ENCODE peak calls at places on chromosome 5, in five cellular contexts. R, O, W, V and C are unnamed samples.

GRCh38 chr5:11251242-11251641 is 490.2 kb upstream of the DAP start:
- DNase-seq in R (no peak), W (no peak), O (no peak), V (no peak), C (no peak)

GRCh38 chr5:175214152-175214551 is 229.8 kb downstream of the DRD1 start:
- DNase-seq in O (peak; percentile 7), W (no peak), V (no peak), R (peak; percentile 59), C (peak; percentile 84)

GRCh38 chr5:157460921-157461792 is 1.1 kb downstream of the NIPAL4 start:
- DNase-seq in W (no peak), O (no peak), R (no peak), V (no peak), C (no peak)

GRCh38 chr5:168793844-168794837 is 215.0 kb upstream of the PANK3 start:
- DNase-seq in O (no peak), V (no peak), R (peak; percentile 62), W (no peak), C (peak; percentile 63)

GRCh38 chr5:24644757-24645156 is at the start of gene CDH10:
- DNase-seq in W (no peak), R (no peak), V (no peak), O (no peak), C (no peak)

GRCh38 chr5:109694451-109694891 is 4.7 kb downstream of the MAN2A1 start:
- DNase-seq in R (no peak), W (no peak), O (no peak), V (no peak), C (no peak)

GRCh38 chr5:64900618-64901017 is 131.9 kb downstream of the CWC27 start:
- DNase-seq in V (no peak), O (no peak), R (no peak), W (no peak), C (no peak)

GRCh38 chr5:180874804-180875582 is 13.9 kb upstream of the ZFP62 start:
- DNase-seq in V (no peak), R (no peak), W (no peak), O (no peak), C (no peak)

GRCh38 chr5:91712718-91713117 is 329.6 kb upstream of the ARRDC3 start:
- DNase-seq in W (no peak), R (no peak), V (no peak), O (no peak), C (no peak)

GRCh38 chr5:64632251-64632650 is 58.1 kb upstream of the SHISAL2B start:
- DNase-seq in R (no peak), V (no peak), W (no peak), O (peak; percentile 22), C (no peak)

GRCh38 chr5:79070002-79070567 is 518 bp downstream of the BHMT2 start:
- DNase-seq in W (no peak), O (peak; percentile 29), V (peak; percentile 18), R (peak; percentile 27), C (peak; percentile 16)

GRCh38 chr5:139895046-139895445 is 99.4 kb downstream of the PSD2 start:
- DNase-seq in O (no peak), W (no peak), R (no peak), V (no peak), C (no peak)

GRCh38 chr5:69331528-69332445 is 814 bp downstream of the CCDC125 start:
- DNase-seq in V (no peak), W (peak; percentile 59), R (no peak), O (no peak), C (no peak)

GRCh38 chr5:41871866-41872265 is 1.6 kb upstream of the OXCT1 start:
- DNase-seq in W (no peak), V (no peak), O (no peak), R (peak; percentile 52), C (peak; percentile 88)

GRCh38 chr5:43523662-43524072 is 8.7 kb upstream of the C5orf34 start:
- DNase-seq in W (no peak), R (no peak), V (no peak), O (peak; percentile 62), C (peak; percentile 3)

GRCh38 chr5:172816887-172817418 is 17.1 kb upstream of the ERGIC1 start:
- DNase-seq in V (no peak), R (no peak), W (no peak), O (peak; percentile 41), C (no peak)

GRCh38 chr5:39233783-39234182 is 14.4 kb upstream of the FYB1 start:
- DNase-seq in W (no peak), O (no peak), V (no peak), R (no peak), C (no peak)

DNA sequence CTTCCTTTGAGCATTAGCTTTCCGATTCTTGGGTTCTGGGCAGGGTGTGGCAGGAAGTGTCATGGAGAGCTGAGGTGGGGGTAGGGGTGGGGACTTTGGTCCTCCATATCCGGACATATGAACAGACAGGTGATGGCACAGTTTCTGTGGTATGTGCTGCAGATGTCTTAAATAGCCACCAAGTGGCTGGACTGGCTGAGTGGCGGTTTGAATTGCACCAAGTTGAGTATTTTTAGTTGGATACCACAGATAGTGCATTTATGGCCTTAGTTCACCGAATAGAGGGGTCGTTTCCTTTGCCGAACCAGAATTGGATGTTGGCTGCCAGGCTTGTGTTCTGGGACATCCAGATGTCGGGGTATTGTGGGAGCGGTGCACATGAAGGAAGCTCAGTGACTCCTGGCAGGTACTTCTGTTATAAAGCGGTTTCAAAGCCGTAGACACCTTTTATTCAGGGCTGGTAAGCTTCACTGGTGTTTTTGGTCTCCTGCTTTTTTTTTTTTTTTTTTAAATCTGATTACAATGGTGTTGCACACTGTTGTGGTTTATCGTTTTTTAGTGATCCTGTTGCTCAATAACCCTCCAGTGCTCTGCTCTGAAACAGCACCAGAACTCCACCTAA is 15.1 kb upstream of the TNFAIP8 start:
- DNase-seq in R (no peak), V (no peak), W (no peak), O (no peak), C (no peak)
- TF ChIP-seq CTCF in R (no peak), V (no peak), W (no peak), O (no peak), C (no peak)

GRCh38 chr5:151222054-151222768 is 1.7 kb downstream of the CCDC69 start:
- DNase-seq in R (no peak), V (no peak), O (no peak), W (no peak), C (no peak)
- H3K4me3 ChIP-seq in R (peak overlapping the region; percentile 77), V (peak overlapping the region; percentile 88), O (no peak overlapping the region), W (peak overlapping the region; percentile 64), C (no peak overlapping the region)

DNA sequence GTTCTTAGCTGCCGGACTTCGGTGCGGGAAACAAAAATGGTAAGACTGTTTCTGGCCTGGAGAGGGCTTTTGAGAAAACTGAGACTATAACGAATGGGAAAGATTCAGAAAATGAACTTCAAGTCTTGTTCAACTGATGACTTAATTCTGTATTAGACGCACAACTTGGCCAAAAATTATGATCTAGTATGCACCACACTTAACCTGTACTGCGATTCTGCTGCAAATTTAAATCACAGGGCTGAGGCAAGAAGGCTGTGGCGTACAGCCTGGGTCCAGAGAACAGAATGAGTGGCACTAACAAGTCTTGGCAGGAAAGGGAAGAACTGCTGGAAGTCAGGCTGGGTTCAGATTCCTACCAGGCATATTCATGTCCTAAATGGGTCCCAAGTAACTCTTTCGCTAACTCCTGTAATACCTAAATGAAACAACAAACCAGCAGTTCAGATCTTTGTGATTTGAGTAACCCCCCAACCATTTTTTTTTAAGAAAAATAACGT is 781 bp upstream of the COL23A1 start:
- DNase-seq in V (no peak), O (no peak), R (no peak), W (no peak), C (peak; percentile 33)
- TF ChIP-seq CTCF in V (no peak), O (no peak), R (no peak), W (no peak), C (no peak)

GRCh38 chr5:31362931-31363568 is 168.8 kb downstream of the DROSHA start:
- DNase-seq in W (no peak), O (no peak), R (no peak), V (no peak), C (peak; percentile 71)

GRCh38 chr5:31361906-31362900 is 168.7 kb downstream of the CDH6 start:
- DNase-seq in W (no peak), V (no peak), O (no peak), R (no peak), C (peak; percentile 66)

GRCh38 chr5:31366941-31367340 is 165.0 kb downstream of the DROSHA start:
- DNase-seq in R (no peak), V (no peak), O (no peak), W (no peak), C (peak; percentile 84)

GRCh38 chr5:31364881-31365636 is 166.8 kb downstream of the DROSHA start:
- DNase-seq in V (no peak), R (no peak), O (no peak), W (no peak), C (peak; percentile 88)

DNA sequence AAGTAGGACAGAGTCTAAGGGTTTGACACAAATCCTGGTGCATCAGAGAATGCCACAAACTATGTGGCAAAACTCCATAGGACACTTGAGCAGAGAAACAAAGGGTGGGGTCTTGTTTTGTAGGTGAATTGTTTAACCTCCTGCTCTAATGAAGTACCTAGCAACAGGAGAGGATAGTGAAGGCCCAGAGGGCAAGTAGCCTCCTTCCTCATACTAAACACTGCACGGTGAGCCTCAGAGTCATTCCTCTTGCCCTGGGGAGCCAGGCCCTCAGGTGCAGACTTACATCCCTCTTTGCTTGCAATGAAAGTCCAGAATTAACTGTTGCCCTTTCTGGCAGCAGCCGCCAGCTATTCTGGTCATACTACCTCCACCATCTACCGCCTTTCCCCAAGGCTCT is 166.1 kb downstream of the DROSHA start:
- DNase-seq in R (no peak), O (no peak), V (no peak), W (no peak), C (no peak)
- H3K4me3 ChIP-seq in R (no peak overlapping the region), O (no peak overlapping the region), V (no peak overlapping the region), W (no peak overlapping the region), C (no peak overlapping the region)